ENCODE peak calls at places on chromosomes 12 and 14, in eight cellular contexts. E, U, T, N, V, K, P and D are unnamed samples.

GRCh38 chr14:60655114-60655897 is 6.0 kb upstream of the SIX1 start:
- DNase-seq in U (no peak), T (no peak), K (no peak), P (no peak), V (no peak), E (no peak), N (no peak), D (no peak)

GRCh38 chr12:38811814-38812356 is 93.5 kb downstream of the CPNE8 start:
- DNase-seq in T (no peak), U (no peak), K (no peak), V (no peak), E (no peak), P (no peak), N (no peak), D (no peak)

GRCh38 chr12:13161172-13161571 is 35.4 kb upstream of the EMP1 start:
- DNase-seq in U (no peak), P (no peak), K (no peak), T (no peak), N (peak; percentile 39), V (no peak), E (no peak), D (no peak)

GRCh38 chr12:106883421-106883820 is 72.3 kb upstream of the TMEM263 start:
- DNase-seq in U (no peak), T (peak; percentile 5), K (no peak), P (no peak), E (no peak), V (no peak), N (peak; percentile 32), D (no peak)

GRCh38 chr14:88323520-88324199 is 591 bp upstream of the KCNK10 start:
- DNase-seq in T (no peak), P (no peak), E (no peak), K (no peak), N (peak; percentile 32), U (no peak), V (no peak), D (no peak)

GRCh38 chr14:68576031-68576430 is 216.8 kb downstream of the ZFP36L1 start:
- DNase-seq in V (no peak), U (no peak), N (peak; percentile 47), T (no peak), P (peak; percentile 59), E (no peak), K (no peak), D (no peak)

GRCh38 chr12:132400011-132400641 is 70.7 kb upstream of the GALNT9 start:
- DNase-seq in U (no peak), E (no peak), T (no peak), P (no peak), K (no peak), N (peak; percentile 17), V (peak; percentile 21), D (no peak)

GRCh38 chr12:52522346-52523011 is 2.3 kb upstream of the KRT5 start:
- DNase-seq in E (peak; percentile 53), U (no peak), N (peak; percentile 50), P (no peak), K (no peak), T (no peak), V (no peak), D (no peak)

GRCh38 chr14:32574269-32574668 is 245.2 kb downstream of the AKAP6 start:
- DNase-seq in P (no peak), V (no peak), T (no peak), K (no peak), N (no peak), U (no peak), E (no peak), D (no peak)

GRCh38 chr14:32571995-32572866 is 243.1 kb downstream of the AKAP6 start:
- DNase-seq in E (no peak), V (no peak), U (no peak), N (no peak), K (no peak), T (no peak), P (no peak), D (no peak)

GRCh38 chr14:32572867-32573149 is 243.7 kb downstream of the AKAP6 start:
- DNase-seq in N (no peak), P (no peak), U (no peak), K (no peak), V (no peak), E (no peak), T (no peak), D (no peak)

GRCh38 chr14:32578181-32578580 is 249.1 kb downstream of the AKAP6 start:
- DNase-seq in P (no peak), K (no peak), V (no peak), T (no peak), E (no peak), U (no peak), N (no peak), D (no peak)

GRCh38 chr14:32576088-32576795 is 247.1 kb downstream of the AKAP6 start:
- DNase-seq in N (peak; percentile 83), U (peak; percentile 39), E (no peak), V (no peak), T (peak; percentile 65), K (peak; percentile 3), P (peak; percentile 57), D (no peak)
- H3K4me3 ChIP-seq in N (peak overlapping the region; percentile 56), U (no peak overlapping the region), E (peak overlapping the region; percentile 59), V (no peak overlapping the region), T (no peak overlapping the region), K (no peak overlapping the region), P (no peak overlapping the region), D (no peak overlapping the region)

GRCh38 chr12:124913474-124914391 is 717 bp downstream of the UBC start:
- DNase-seq in N (peak; percentile 94), V (peak; percentile 91), U (peak; percentile 91), K (peak; percentile 90), P (peak; percentile 78), E (peak; percentile 88), T (peak; percentile 53), D (no peak)

GRCh38 chr12:124906606-124907261 is 7.7 kb downstream of the UBC start:
- DNase-seq in T (peak; percentile 91), P (peak; percentile 95), E (no peak), V (peak; percentile 71), U (peak; percentile 94), N (peak; percentile 89), K (peak; percentile 83), D (peak; percentile 75)

GRCh38 chr12:124914392-124915248 is at the start of gene UBC:
- DNase-seq in E (peak; percentile 93), K (peak; percentile 93), P (peak; percentile 88), U (peak; percentile 93), V (peak; percentile 92), N (peak; percentile 93), T (peak; percentile 81), D (peak; percentile 86)

GRCh38 chr12:124909831-124910560 is 4.5 kb downstream of the UBC start:
- DNase-seq in U (no peak), K (no peak), E (no peak), P (no peak), N (peak; percentile 59), T (no peak), V (no peak), D (no peak)

DNA sequence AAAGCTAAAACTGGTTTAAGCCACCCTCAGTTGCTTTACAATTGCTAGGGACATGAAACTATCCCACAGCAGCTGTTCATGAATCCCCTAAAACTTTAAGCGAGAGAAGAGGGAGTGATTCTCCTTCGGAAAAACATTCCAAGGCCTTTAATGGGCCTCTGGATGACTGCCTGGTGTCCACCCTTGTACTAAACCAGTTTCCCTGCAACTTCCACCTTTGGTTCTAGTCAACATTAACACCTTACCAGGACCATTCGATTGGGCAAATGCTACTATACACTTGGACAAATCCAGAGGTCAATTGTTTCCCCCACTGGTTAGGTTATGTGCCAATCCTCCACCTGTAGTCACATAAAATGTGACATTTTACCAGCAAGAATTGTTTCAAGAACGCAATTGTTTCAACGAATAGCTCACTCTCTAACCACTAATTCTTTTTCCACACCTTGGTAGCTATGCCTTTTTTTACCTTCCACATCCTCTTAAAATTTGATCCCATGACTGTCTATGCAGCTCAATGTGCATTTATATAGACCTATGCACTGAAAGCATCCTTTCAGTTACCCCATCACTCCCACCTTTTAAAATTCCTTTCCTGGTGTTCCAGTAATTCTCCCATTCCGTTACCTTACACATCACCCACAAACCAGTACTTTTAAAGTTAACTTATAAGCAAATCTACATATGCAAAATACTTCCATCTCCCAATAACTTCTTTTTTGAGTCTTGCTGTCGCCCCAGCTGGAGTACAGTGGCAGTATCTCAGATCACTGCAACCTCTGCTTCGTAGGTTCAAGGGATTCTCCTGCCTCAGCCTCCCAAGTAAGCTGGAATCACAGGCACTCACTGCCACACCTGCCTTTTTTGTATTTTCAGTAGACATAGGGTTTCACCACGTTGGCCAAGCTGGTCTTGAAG is 3.6 kb downstream of the UBC start:
- DNase-seq in U (no peak), V (no peak), E (no peak), N (peak; percentile 72), K (no peak), P (no peak), T (no peak), D (no peak)
- H3K4me3 ChIP-seq in U (peak overlapping the region; percentile 31), V (peak overlapping the region; percentile 19), E (peak overlapping the region; percentile 70), N (peak overlapping the region; percentile 74), K (no peak overlapping the region), P (no peak overlapping the region), T (peak overlapping the region; percentile 29), D (peak overlapping the region; percentile 34)

GRCh38 chr14:65301862-65302539 is 110.5 kb upstream of the FUT8 start:
- DNase-seq in V (no peak), K (no peak), T (no peak), E (no peak), P (no peak), N (no peak), U (peak; percentile 68), D (no peak)

GRCh38 chr14:65304239-65304638 is 108.3 kb upstream of the FUT8 start:
- DNase-seq in P (no peak), U (no peak), T (no peak), V (no peak), E (no peak), N (no peak), K (no peak), D (no peak)

GRCh38 chr14:65303902-65304222 is 108.7 kb upstream of the FUT8 start:
- DNase-seq in P (no peak), E (no peak), U (no peak), V (no peak), K (no peak), N (no peak), T (no peak), D (no peak)

GRCh38 chr14:65302571-65303184 is 109.9 kb upstream of the FUT8 start:
- DNase-seq in U (peak; percentile 60), N (peak; percentile 25), P (no peak), T (no peak), E (no peak), K (no peak), V (no peak), D (no peak)

GRCh38 chr14:65303185-65303901 is 109.2 kb upstream of the FUT8 start:
- DNase-seq in K (no peak), U (no peak), P (no peak), N (peak; percentile 44), E (no peak), T (no peak), V (no peak), D (no peak)
- H3K4me3 ChIP-seq in K (no peak overlapping the region), U (no peak overlapping the region), P (no peak overlapping the region), N (no peak overlapping the region), E (no peak overlapping the region), T (no peak overlapping the region), V (no peak overlapping the region), D (no peak overlapping the region)

DNA sequence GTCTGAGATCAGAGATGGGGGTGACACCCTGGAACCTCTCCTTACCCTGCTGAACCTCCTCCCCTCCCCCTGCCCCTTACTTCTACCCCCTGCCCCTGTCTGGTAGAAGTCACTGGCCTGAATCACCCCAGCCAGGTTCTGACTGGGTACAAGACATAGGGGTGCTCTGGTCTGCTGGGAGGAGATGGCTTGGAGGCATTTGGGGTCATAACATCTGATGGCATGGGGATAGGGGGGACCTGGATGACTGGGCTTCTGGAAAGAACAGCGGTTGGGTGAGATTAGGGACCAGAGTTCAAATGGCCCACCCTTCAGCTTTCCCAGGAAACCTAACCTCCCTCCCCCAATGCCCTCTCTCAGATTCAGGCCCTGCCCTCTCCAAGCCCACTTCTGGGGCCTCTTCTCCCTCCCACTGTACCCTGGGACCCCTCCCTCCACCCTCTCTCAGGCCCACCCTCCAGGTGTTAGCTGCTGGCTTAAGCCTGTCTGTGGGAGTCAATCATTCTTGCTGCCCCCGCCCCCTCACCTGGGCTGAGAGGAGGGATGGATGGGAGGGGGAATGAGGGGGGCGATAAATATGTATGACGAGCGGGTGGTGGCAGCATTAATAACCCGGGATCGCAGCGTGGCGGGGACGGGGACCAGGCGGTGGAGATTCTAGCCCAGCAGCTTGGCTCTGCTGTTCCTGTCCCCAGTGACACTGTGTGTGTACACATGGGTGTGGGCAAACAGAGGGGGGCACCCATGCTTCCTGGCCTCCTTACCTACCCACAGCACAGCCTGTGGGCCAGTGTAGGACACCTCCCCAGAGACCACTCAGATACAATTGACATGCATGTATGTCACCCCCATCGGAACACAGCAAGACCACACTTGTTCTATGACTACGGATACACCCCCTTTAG is 5.9 kb downstream of the NXPH4 start:
- DNase-seq in T (no peak), V (no peak), N (no peak), E (no peak), U (no peak), P (no peak), K (no peak), D (no peak)
- H3K4me3 ChIP-seq in T (no peak overlapping the region), V (no peak overlapping the region), N (no peak overlapping the region), E (no peak overlapping the region), U (no peak overlapping the region), P (no peak overlapping the region), K (no peak overlapping the region), D (no peak overlapping the region)